ENCODE peak calls at places on chromosomes 12 and 14, in ten cellular contexts. X, D, S, B, Q, U, Z, N, J and Y are unnamed samples.

GRCh38 chr14:74663884-74664283 is 49.0 kb downstream of the AREL1 start:
- DNase-seq in X (no peak), D (no peak), S (no peak), B (no peak), Q (no peak), U (no peak), Z (no peak), N (no peak), J (no peak), Y (peak; percentile 52)

GRCh38 chr14:32727827-32728226 is 210.9 kb upstream of the NPAS3 start:
- DNase-seq in X (no peak), D (no peak), S (no peak), B (no peak), Q (no peak), U (no peak), Z (no peak), N (no peak), J (no peak), Y (no peak)

GRCh38 chr14:68654471-68654941 is 138.4 kb downstream of the ZFP36L1 start:
- DNase-seq in X (no peak), D (no peak), S (no peak), B (no peak), Q (no peak), U (no peak), Z (no peak), N (no peak), J (no peak), Y (no peak)

GRCh38 chr12:7937867-7938506 is 2.0 kb upstream of the SLC2A3 start:
- DNase-seq in X (no peak), D (no peak), S (no peak), B (no peak), Q (no peak), U (no peak), Z (no peak), N (no peak), J (peak; percentile 22), Y (peak; percentile 26)

GRCh38 chr14:59273737-59274136 is 85.3 kb downstream of the DAAM1 start:
- DNase-seq in X (no peak), D (no peak), S (no peak), B (no peak), Q (no peak), U (no peak), Z (no peak), N (no peak), J (no peak), Y (no peak)

GRCh38 chr12:12505544-12506501 is 56.8 kb downstream of the DUSP16 start:
- DNase-seq in X (no peak), D (peak; percentile 24), S (no peak), B (peak; percentile 37), Q (no peak), U (peak; percentile 31), Z (peak; percentile 70), N (no peak), J (peak; percentile 73), Y (peak; percentile 89)

GRCh38 chr12:15728118-15728598 is 61.0 kb downstream of the EPS8 start:
- DNase-seq in X (no peak), D (peak; percentile 87), S (no peak), B (no peak), Q (peak; percentile 43), U (peak; percentile 53), Z (peak; percentile 37), N (no peak), J (peak; percentile 77), Y (peak; percentile 79)

GRCh38 chr12:12800406-12801180 is 12.6 kb upstream of the DDX47 start:
- DNase-seq in X (no peak), D (no peak), S (no peak), B (peak; percentile 31), Q (peak; percentile 98), U (no peak), Z (no peak), N (no peak), J (no peak), Y (peak; percentile 61)

DNA sequence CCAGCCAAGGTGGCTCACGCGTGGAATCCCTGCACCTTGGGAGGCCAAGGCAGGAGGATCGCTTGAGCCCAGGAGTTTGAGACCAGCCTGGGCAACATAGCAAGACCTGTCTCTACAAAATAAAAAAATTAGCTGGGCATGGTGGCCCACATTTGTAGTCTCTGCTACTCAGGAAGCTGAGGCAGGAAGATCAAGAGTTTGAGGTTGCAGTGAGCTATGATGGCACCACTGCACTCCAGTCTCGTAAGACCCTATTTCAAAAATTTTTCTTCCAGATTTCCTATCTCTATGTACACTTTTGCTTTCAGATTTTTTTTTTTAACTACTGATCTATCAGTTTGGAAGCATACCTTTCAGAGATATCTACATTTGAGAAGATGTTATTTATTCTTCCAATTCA is 15.3 kb downstream of the SNX6 start:
- DNase-seq in X (no peak), D (no peak), S (no peak), B (no peak), Q (no peak), U (no peak), Z (no peak), N (no peak), J (no peak), Y (no peak)
- H3K4me3 ChIP-seq in X (no peak overlapping the region), D (no peak overlapping the region), S (no peak overlapping the region), B (no peak overlapping the region), Q (no peak overlapping the region), U (no peak overlapping the region), Z (no peak overlapping the region), N (no peak overlapping the region), J (no peak overlapping the region), Y (no peak overlapping the region)

DNA sequence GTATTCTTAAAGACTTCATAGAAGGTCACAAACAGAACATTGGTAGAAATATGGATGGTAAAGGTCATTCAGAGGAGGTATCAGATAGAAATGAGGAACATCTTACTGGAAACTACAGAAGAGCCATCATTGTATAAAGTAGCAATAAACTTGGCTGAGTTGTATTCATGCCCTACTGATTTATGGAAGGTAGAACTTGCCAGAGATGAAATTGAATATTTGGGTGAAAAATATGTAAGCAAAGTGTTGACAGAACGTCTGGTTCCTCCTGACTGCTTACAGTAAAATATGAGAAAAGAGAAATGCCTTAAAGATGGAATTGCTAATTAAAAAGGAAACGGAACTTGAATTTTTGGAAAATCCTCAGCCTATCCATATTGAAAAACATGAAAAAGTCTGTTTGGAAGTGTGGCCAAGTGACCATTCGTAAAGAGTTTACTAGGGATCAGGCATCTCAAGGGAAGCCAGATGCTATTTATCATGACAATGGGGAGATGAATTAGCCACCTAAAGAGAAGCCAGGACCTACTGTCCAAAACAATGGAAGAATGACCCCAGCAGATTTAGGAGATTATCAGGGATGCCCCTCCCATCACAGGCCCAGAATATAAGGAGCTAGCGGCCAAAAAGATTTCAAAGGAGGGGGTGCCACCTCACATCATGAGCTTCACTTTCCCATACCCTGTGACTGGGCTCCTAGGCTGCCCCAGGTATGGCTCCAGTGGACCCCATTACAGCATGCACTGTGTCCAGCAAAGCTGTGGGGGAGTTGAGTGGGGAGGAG is 189.3 kb downstream of the ITPR2 start:
- DNase-seq in X (no peak), D (no peak), S (no peak), B (no peak), Q (no peak), U (no peak), Z (no peak), N (no peak), J (no peak), Y (no peak)
- H3K4me3 ChIP-seq in X (no peak overlapping the region), D (no peak overlapping the region), S (no peak overlapping the region), B (no peak overlapping the region), Q (no peak overlapping the region), U (no peak overlapping the region), Z (no peak overlapping the region), N (no peak overlapping the region), J (no peak overlapping the region), Y (no peak overlapping the region)

GRCh38 chr14:20805485-20805884 is 2.8 kb upstream of the RNASE1 start:
- DNase-seq in X (no peak), D (no peak), S (no peak), B (no peak), Q (no peak), U (no peak), Z (no peak), N (no peak), J (no peak), Y (no peak)

GRCh38 chr14:20809917-20810316 is 7.3 kb upstream of the RNASE1 start:
- DNase-seq in X (no peak), D (no peak), S (no peak), B (no peak), Q (no peak), U (no peak), Z (no peak), N (no peak), J (no peak), Y (no peak)

GRCh38 chr14:20803221-20803620 is 577 bp upstream of the RNASE1 start:
- DNase-seq in X (no peak), D (no peak), S (no peak), B (no peak), Q (no peak), U (no peak), Z (no peak), N (peak; percentile 45), J (no peak), Y (no peak)

GRCh38 chr14:20808084-20808483 is 5.4 kb upstream of the RNASE1 start:
- DNase-seq in X (no peak), D (no peak), S (no peak), B (no peak), Q (no peak), U (no peak), Z (no peak), N (no peak), J (no peak), Y (no peak)

GRCh38 chr14:20807304-20807956 is 4.8 kb upstream of the RNASE1 start:
- DNase-seq in X (no peak), D (no peak), S (no peak), B (no peak), Q (no peak), U (no peak), Z (no peak), N (no peak), J (no peak), Y (no peak)
- H3K4me3 ChIP-seq in X (no peak overlapping the region), D (no peak overlapping the region), S (no peak overlapping the region), B (no peak overlapping the region), Q (no peak overlapping the region), U (no peak overlapping the region), Z (no peak overlapping the region), N (no peak overlapping the region), J (no peak overlapping the region), Y (no peak overlapping the region)

GRCh38 chr12:72448805-72449204 is 176.6 kb downstream of the TRHDE start:
- DNase-seq in X (no peak), D (no peak), S (no peak), B (no peak), Q (no peak), U (no peak), Z (no peak), N (no peak), J (no peak), Y (no peak)

GRCh38 chr12:72442217-72442616 is 170.0 kb downstream of the TRHDE start:
- DNase-seq in X (no peak), D (no peak), S (no peak), B (no peak), Q (no peak), U (no peak), Z (no peak), N (peak; percentile 10), J (no peak), Y (no peak)

GRCh38 chr12:72448089-72448488 is 175.9 kb downstream of the TRHDE start:
- DNase-seq in X (no peak), D (no peak), S (no peak), B (no peak), Q (no peak), U (no peak), Z (no peak), N (no peak), J (peak; percentile 63), Y (peak; percentile 16)

GRCh38 chr12:72444566-72444965 is 172.4 kb downstream of the TRHDE start:
- DNase-seq in X (no peak), D (no peak), S (no peak), B (no peak), Q (no peak), U (no peak), Z (no peak), N (no peak), J (no peak), Y (no peak)

GRCh38 chr12:72444125-72444524 is 172.0 kb downstream of the TRHDE start:
- DNase-seq in X (no peak), D (no peak), S (no peak), B (no peak), Q (no peak), U (no peak), Z (no peak), N (no peak), J (no peak), Y (no peak)
- H3K4me3 ChIP-seq in X (no peak overlapping the region), D (no peak overlapping the region), S (no peak overlapping the region), B (no peak overlapping the region), Q (no peak overlapping the region), U (no peak overlapping the region), Z (no peak overlapping the region), N (no peak overlapping the region), J (no peak overlapping the region), Y (no peak overlapping the region)